ENCODE peak calls at places on chromosomes 3 and 15, in five cellular contexts. One of them, this sample, is unnamed.

GRCh38 chr3:54321515-54321914 is 199.2 kb downstream of the CACNA2D3 start:
- DNase-seq in SIG-M5: no peak
- DNase-seq in iPS-NIHi11: peak
- DNase-seq in stimulated activated effector memory CD8-positive, alpha-beta T cell treated with anti-CD3 and anti-CD28 coated beads, Interleukin-12 subunit alpha, Interleukin-12 subunit beta, amount 100 ng/mL, for 72 hours: no peak
- DNase-seq in non-pigmented ciliary epithelial cell: no peak
- DNase-seq in this sample: no peak

GRCh38 chr3:168250415-168250861 is 154.7 kb upstream of the GOLIM4 start:
- DNase-seq in SIG-M5: no peak
- DNase-seq in iPS-NIHi11: peak
- DNase-seq in stimulated activated effector memory CD8-positive, alpha-beta T cell treated with anti-CD3 and anti-CD28 coated beads, Interleukin-12 subunit alpha, Interleukin-12 subunit beta, amount 100 ng/mL, for 72 hours: no peak
- DNase-seq in non-pigmented ciliary epithelial cell: no peak
- DNase-seq in this sample: peak

GRCh38 chr15:67190813-67191212 is 63.6 kb downstream of the AAGAB start:
- DNase-seq in SIG-M5: no peak
- DNase-seq in iPS-NIHi11: no peak
- DNase-seq in stimulated activated effector memory CD8-positive, alpha-beta T cell treated with anti-CD3 and anti-CD28 coated beads, Interleukin-12 subunit alpha, Interleukin-12 subunit beta, amount 100 ng/mL, for 72 hours: no peak
- DNase-seq in non-pigmented ciliary epithelial cell: no peak
- DNase-seq in this sample: no peak

GRCh38 chr3:53688989-53689388 is 157.2 kb downstream of the CHDH start:
- DNase-seq in SIG-M5: no peak
- DNase-seq in iPS-NIHi11: no peak
- DNase-seq in stimulated activated effector memory CD8-positive, alpha-beta T cell treated with anti-CD3 and anti-CD28 coated beads, Interleukin-12 subunit alpha, Interleukin-12 subunit beta, amount 100 ng/mL, for 72 hours: no peak
- DNase-seq in non-pigmented ciliary epithelial cell: no peak
- DNase-seq in this sample: no peak

GRCh38 chr3:107382626-107383025 is 5.4 kb downstream of the CCDC54 start:
- DNase-seq in SIG-M5: no peak
- DNase-seq in iPS-NIHi11: no peak
- DNase-seq in stimulated activated effector memory CD8-positive, alpha-beta T cell treated with anti-CD3 and anti-CD28 coated beads, Interleukin-12 subunit alpha, Interleukin-12 subunit beta, amount 100 ng/mL, for 72 hours: no peak
- DNase-seq in non-pigmented ciliary epithelial cell: no peak
- DNase-seq in this sample: no peak

GRCh38 chr3:124246949-124247348 is 255.0 kb upstream of the ROPN1 start:
- DNase-seq in SIG-M5: no peak
- DNase-seq in iPS-NIHi11: peak
- DNase-seq in stimulated activated effector memory CD8-positive, alpha-beta T cell treated with anti-CD3 and anti-CD28 coated beads, Interleukin-12 subunit alpha, Interleukin-12 subunit beta, amount 100 ng/mL, for 72 hours: no peak
- DNase-seq in non-pigmented ciliary epithelial cell: no peak
- DNase-seq in this sample: no peak

GRCh38 chr15:94970096-94970495 is 738.7 kb downstream of the MCTP2 start:
- DNase-seq in SIG-M5: no peak
- DNase-seq in iPS-NIHi11: no peak
- DNase-seq in stimulated activated effector memory CD8-positive, alpha-beta T cell treated with anti-CD3 and anti-CD28 coated beads, Interleukin-12 subunit alpha, Interleukin-12 subunit beta, amount 100 ng/mL, for 72 hours: no peak
- DNase-seq in non-pigmented ciliary epithelial cell: no peak
- DNase-seq in this sample: no peak

GRCh38 chr3:13655074-13655913 is 106.4 kb downstream of the FBLN2 start:
- DNase-seq in SIG-M5: no peak
- DNase-seq in iPS-NIHi11: peak
- DNase-seq in stimulated activated effector memory CD8-positive, alpha-beta T cell treated with anti-CD3 and anti-CD28 coated beads, Interleukin-12 subunit alpha, Interleukin-12 subunit beta, amount 100 ng/mL, for 72 hours: peak
- DNase-seq in non-pigmented ciliary epithelial cell: no peak
- DNase-seq in this sample: peak

GRCh38 chr3:138625707-138626365 is 17.3 kb downstream of the FAIM start:
- DNase-seq in SIG-M5: no peak
- DNase-seq in iPS-NIHi11: no peak
- DNase-seq in stimulated activated effector memory CD8-positive, alpha-beta T cell treated with anti-CD3 and anti-CD28 coated beads, Interleukin-12 subunit alpha, Interleukin-12 subunit beta, amount 100 ng/mL, for 72 hours: no peak
- DNase-seq in non-pigmented ciliary epithelial cell: peak
- DNase-seq in this sample: no peak

GRCh38 chr15:49877871-49878511 is 241.0 kb downstream of the ATP8B4 start:
- DNase-seq in SIG-M5: no peak
- DNase-seq in iPS-NIHi11: no peak
- DNase-seq in stimulated activated effector memory CD8-positive, alpha-beta T cell treated with anti-CD3 and anti-CD28 coated beads, Interleukin-12 subunit alpha, Interleukin-12 subunit beta, amount 100 ng/mL, for 72 hours: no peak
- DNase-seq in non-pigmented ciliary epithelial cell: no peak
- DNase-seq in this sample: no peak

GRCh38 chr3:43818229-43818628 is 127.5 kb downstream of the ABHD5 start:
- DNase-seq in SIG-M5: no peak
- DNase-seq in iPS-NIHi11: no peak
- DNase-seq in stimulated activated effector memory CD8-positive, alpha-beta T cell treated with anti-CD3 and anti-CD28 coated beads, Interleukin-12 subunit alpha, Interleukin-12 subunit beta, amount 100 ng/mL, for 72 hours: no peak
- DNase-seq in non-pigmented ciliary epithelial cell: no peak
- DNase-seq in this sample: no peak

GRCh38 chr3:72031581-72031980 is 246.6 kb upstream of the PROK2 start:
- DNase-seq in SIG-M5: no peak
- DNase-seq in iPS-NIHi11: no peak
- DNase-seq in stimulated activated effector memory CD8-positive, alpha-beta T cell treated with anti-CD3 and anti-CD28 coated beads, Interleukin-12 subunit alpha, Interleukin-12 subunit beta, amount 100 ng/mL, for 72 hours: no peak
- DNase-seq in non-pigmented ciliary epithelial cell: no peak
- DNase-seq in this sample: peak

GRCh38 chr3:9198805-9199386 is 50.5 kb downstream of the SRGAP3 start:
- DNase-seq in SIG-M5: no peak
- DNase-seq in iPS-NIHi11: no peak
- DNase-seq in stimulated activated effector memory CD8-positive, alpha-beta T cell treated with anti-CD3 and anti-CD28 coated beads, Interleukin-12 subunit alpha, Interleukin-12 subunit beta, amount 100 ng/mL, for 72 hours: no peak
- DNase-seq in non-pigmented ciliary epithelial cell: no peak
- DNase-seq in this sample: no peak

GRCh38 chr3:194278186-194278845 is 72.8 kb downstream of the CPN2 start:
- DNase-seq in SIG-M5: no peak
- DNase-seq in iPS-NIHi11: no peak
- DNase-seq in stimulated activated effector memory CD8-positive, alpha-beta T cell treated with anti-CD3 and anti-CD28 coated beads, Interleukin-12 subunit alpha, Interleukin-12 subunit beta, amount 100 ng/mL, for 72 hours: no peak
- DNase-seq in non-pigmented ciliary epithelial cell: no peak
- DNase-seq in this sample: no peak

GRCh38 chr3:80227216-80227615 is 459.4 kb upstream of the ROBO1 start:
- DNase-seq in SIG-M5: no peak
- DNase-seq in iPS-NIHi11: no peak
- DNase-seq in stimulated activated effector memory CD8-positive, alpha-beta T cell treated with anti-CD3 and anti-CD28 coated beads, Interleukin-12 subunit alpha, Interleukin-12 subunit beta, amount 100 ng/mL, for 72 hours: no peak
- DNase-seq in non-pigmented ciliary epithelial cell: no peak
- DNase-seq in this sample: no peak

GRCh38 chr15:67396109-67396508 is 124.8 kb upstream of the C15orf61 start:
- DNase-seq in SIG-M5: no peak
- DNase-seq in iPS-NIHi11: no peak
- DNase-seq in stimulated activated effector memory CD8-positive, alpha-beta T cell treated with anti-CD3 and anti-CD28 coated beads, Interleukin-12 subunit alpha, Interleukin-12 subunit beta, amount 100 ng/mL, for 72 hours: no peak
- DNase-seq in non-pigmented ciliary epithelial cell: no peak
- DNase-seq in this sample: no peak

GRCh38 chr3:194373912-194374311 is 4.4 kb upstream of the LRRC15 start:
- DNase-seq in SIG-M5: no peak
- DNase-seq in iPS-NIHi11: no peak
- DNase-seq in stimulated activated effector memory CD8-positive, alpha-beta T cell treated with anti-CD3 and anti-CD28 coated beads, Interleukin-12 subunit alpha, Interleukin-12 subunit beta, amount 100 ng/mL, for 72 hours: no peak
- DNase-seq in non-pigmented ciliary epithelial cell: no peak
- DNase-seq in this sample: no peak

GRCh38 chr3:47006145-47006651 is 26.7 kb downstream of the NBEAL2 start:
- DNase-seq in SIG-M5: no peak
- DNase-seq in iPS-NIHi11: no peak
- DNase-seq in stimulated activated effector memory CD8-positive, alpha-beta T cell treated with anti-CD3 and anti-CD28 coated beads, Interleukin-12 subunit alpha, Interleukin-12 subunit beta, amount 100 ng/mL, for 72 hours: no peak
- DNase-seq in non-pigmented ciliary epithelial cell: no peak
- DNase-seq in this sample: no peak

GRCh38 chr15:73573572-73573971 is 59.6 kb downstream of the NPTN start:
- DNase-seq in SIG-M5: no peak
- DNase-seq in iPS-NIHi11: no peak
- DNase-seq in stimulated activated effector memory CD8-positive, alpha-beta T cell treated with anti-CD3 and anti-CD28 coated beads, Interleukin-12 subunit alpha, Interleukin-12 subunit beta, amount 100 ng/mL, for 72 hours: no peak
- DNase-seq in non-pigmented ciliary epithelial cell: no peak
- DNase-seq in this sample: peak

GRCh38 chr3:124873241-124873640 is 13.9 kb downstream of the ITGB5 start:
- DNase-seq in SIG-M5: no peak
- DNase-seq in iPS-NIHi11: no peak
- DNase-seq in stimulated activated effector memory CD8-positive, alpha-beta T cell treated with anti-CD3 and anti-CD28 coated beads, Interleukin-12 subunit alpha, Interleukin-12 subunit beta, amount 100 ng/mL, for 72 hours: no peak
- DNase-seq in non-pigmented ciliary epithelial cell: no peak
- DNase-seq in this sample: no peak

GRCh38 chr15:70061086-70061370 is 36.7 kb downstream of the TLE3 start:
- DNase-seq in SIG-M5: no peak
- DNase-seq in iPS-NIHi11: no peak
- DNase-seq in stimulated activated effector memory CD8-positive, alpha-beta T cell treated with anti-CD3 and anti-CD28 coated beads, Interleukin-12 subunit alpha, Interleukin-12 subunit beta, amount 100 ng/mL, for 72 hours: no peak
- DNase-seq in non-pigmented ciliary epithelial cell: peak
- DNase-seq in this sample: no peak

GRCh38 chr3:71444861-71445259 is 138.7 kb downstream of the FOXP1 start:
- DNase-seq in SIG-M5: no peak
- DNase-seq in iPS-NIHi11: no peak
- DNase-seq in stimulated activated effector memory CD8-positive, alpha-beta T cell treated with anti-CD3 and anti-CD28 coated beads, Interleukin-12 subunit alpha, Interleukin-12 subunit beta, amount 100 ng/mL, for 72 hours: no peak
- DNase-seq in non-pigmented ciliary epithelial cell: no peak
- DNase-seq in this sample: no peak

GRCh38 chr3:123670743-123671142 is 85.9 kb upstream of the HACD2 start:
- DNase-seq in SIG-M5: no peak
- DNase-seq in iPS-NIHi11: no peak
- DNase-seq in stimulated activated effector memory CD8-positive, alpha-beta T cell treated with anti-CD3 and anti-CD28 coated beads, Interleukin-12 subunit alpha, Interleukin-12 subunit beta, amount 100 ng/mL, for 72 hours: no peak
- DNase-seq in non-pigmented ciliary epithelial cell: no peak
- DNase-seq in this sample: no peak

GRCh38 chr3:55128201-55128870 is 200.5 kb upstream of the LRTM1 start:
- DNase-seq in SIG-M5: no peak
- DNase-seq in iPS-NIHi11: no peak
- DNase-seq in stimulated activated effector memory CD8-positive, alpha-beta T cell treated with anti-CD3 and anti-CD28 coated beads, Interleukin-12 subunit alpha, Interleukin-12 subunit beta, amount 100 ng/mL, for 72 hours: no peak
- DNase-seq in non-pigmented ciliary epithelial cell: no peak
- DNase-seq in this sample: no peak

GRCh38 chr15:81480645-81481053 is 106.6 kb upstream of the TMC3 start:
- DNase-seq in SIG-M5: no peak
- DNase-seq in iPS-NIHi11: peak
- DNase-seq in stimulated activated effector memory CD8-positive, alpha-beta T cell treated with anti-CD3 and anti-CD28 coated beads, Interleukin-12 subunit alpha, Interleukin-12 subunit beta, amount 100 ng/mL, for 72 hours: peak
- DNase-seq in non-pigmented ciliary epithelial cell: peak
- DNase-seq in this sample: peak

GRCh38 chr3:55427739-55428138 is 59.4 kb downstream of the WNT5A start:
- DNase-seq in SIG-M5: no peak
- DNase-seq in iPS-NIHi11: no peak
- DNase-seq in stimulated activated effector memory CD8-positive, alpha-beta T cell treated with anti-CD3 and anti-CD28 coated beads, Interleukin-12 subunit alpha, Interleukin-12 subunit beta, amount 100 ng/mL, for 72 hours: no peak
- DNase-seq in non-pigmented ciliary epithelial cell: no peak
- DNase-seq in this sample: no peak

GRCh38 chr3:81666502-81667121 is 94.8 kb downstream of the GBE1 start:
- DNase-seq in SIG-M5: no peak
- DNase-seq in iPS-NIHi11: no peak
- DNase-seq in stimulated activated effector memory CD8-positive, alpha-beta T cell treated with anti-CD3 and anti-CD28 coated beads, Interleukin-12 subunit alpha, Interleukin-12 subunit beta, amount 100 ng/mL, for 72 hours: no peak
- DNase-seq in non-pigmented ciliary epithelial cell: no peak
- DNase-seq in this sample: peak

GRCh38 chr3:183594636-183595035 is 39.1 kb upstream of the KLHL6 start:
- DNase-seq in SIG-M5: no peak
- DNase-seq in iPS-NIHi11: no peak
- DNase-seq in stimulated activated effector memory CD8-positive, alpha-beta T cell treated with anti-CD3 and anti-CD28 coated beads, Interleukin-12 subunit alpha, Interleukin-12 subunit beta, amount 100 ng/mL, for 72 hours: no peak
- DNase-seq in non-pigmented ciliary epithelial cell: no peak
- DNase-seq in this sample: no peak

GRCh38 chr3:130866327-130866726 is 27.6 kb upstream of the ATP2C1 start:
- DNase-seq in SIG-M5: no peak
- DNase-seq in iPS-NIHi11: no peak
- DNase-seq in stimulated activated effector memory CD8-positive, alpha-beta T cell treated with anti-CD3 and anti-CD28 coated beads, Interleukin-12 subunit alpha, Interleukin-12 subunit beta, amount 100 ng/mL, for 72 hours: no peak
- DNase-seq in non-pigmented ciliary epithelial cell: no peak
- DNase-seq in this sample: no peak

GRCh38 chr3:189937302-189938255 is 183.1 kb downstream of the P3H2 start:
- DNase-seq in SIG-M5: no peak
- DNase-seq in iPS-NIHi11: no peak
- DNase-seq in stimulated activated effector memory CD8-positive, alpha-beta T cell treated with anti-CD3 and anti-CD28 coated beads, Interleukin-12 subunit alpha, Interleukin-12 subunit beta, amount 100 ng/mL, for 72 hours: no peak
- DNase-seq in non-pigmented ciliary epithelial cell: peak
- DNase-seq in this sample: peak

GRCh38 chr15:62957130-62957529 is 85.4 kb upstream of the TPM1 start:
- DNase-seq in SIG-M5: no peak
- DNase-seq in iPS-NIHi11: no peak
- DNase-seq in stimulated activated effector memory CD8-positive, alpha-beta T cell treated with anti-CD3 and anti-CD28 coated beads, Interleukin-12 subunit alpha, Interleukin-12 subunit beta, amount 100 ng/mL, for 72 hours: no peak
- DNase-seq in non-pigmented ciliary epithelial cell: no peak
- DNase-seq in this sample: peak

GRCh38 chr15:78909791-78910228 is 35.0 kb downstream of the CTSH start:
- DNase-seq in SIG-M5: no peak
- DNase-seq in iPS-NIHi11: peak
- DNase-seq in stimulated activated effector memory CD8-positive, alpha-beta T cell treated with anti-CD3 and anti-CD28 coated beads, Interleukin-12 subunit alpha, Interleukin-12 subunit beta, amount 100 ng/mL, for 72 hours: no peak
- DNase-seq in non-pigmented ciliary epithelial cell: no peak
- DNase-seq in this sample: peak